ENCODE peak calls at places on chromosomes 3 and 15, in six cellular contexts. D is adrenal gland, A is lower leg skin, O is ovary, P is Peyer's patch, G is sigmoid colon. Q is an unnamed sample.

GRCh38 chr3:17258823-17259436 is 374.2 kb downstream of the PLCL2 start:
- DNase-seq in G (no peak), D (no peak), P (no peak), O (no peak), A (no peak), Q (peak)

GRCh38 chr15:76533060-76533955 is 196.7 kb downstream of the ISL2 start:
- DNase-seq in O (no peak), G (no peak), D (no peak), A (no peak), P (no peak), Q (no peak)

GRCh38 chr3:195106418-195106906 is 164.5 kb downstream of the XXYLT1 start:
- DNase-seq in A (peak), P (peak), D (peak), G (peak), O (peak), Q (peak)

GRCh38 chr3:55167586-55168317 is 239.9 kb upstream of the LRTM1 start:
- DNase-seq in G (no peak), A (no peak), O (no peak), D (no peak), P (no peak), Q (no peak)

GRCh38 chr15:34655198-34655770 is 71.8 kb upstream of the GOLGA8B start:
- DNase-seq in O (no peak), A (no peak), D (no peak), P (no peak), G (no peak), Q (no peak)

GRCh38 chr3:76930712-76931111 is 109.2 kb upstream of the ROBO2 start:
- DNase-seq in P (no peak), O (no peak), G (no peak), D (no peak), A (no peak), Q (no peak)

GRCh38 chr3:188673509-188674239 is 498.1 kb upstream of the TPRG1 start:
- DNase-seq in A (no peak), G (no peak), D (no peak), O (no peak), P (no peak), Q (peak)

GRCh38 chr3:146750196-146750595 is 145.1 kb upstream of the PLSCR5 start:
- DNase-seq in D (no peak), O (no peak), G (no peak), A (no peak), P (no peak), Q (no peak)

GRCh38 chr15:78024141-78024567 is 53.4 kb downstream of the TBC1D2B start:
- DNase-seq in A (peak), G (peak), P (no peak), O (peak), D (peak), Q (no peak)

GRCh38 chr3:48648188-48648850 is 13.1 kb upstream of the SLC26A6 start:
- DNase-seq in G (no peak), O (no peak), A (no peak), P (no peak), D (no peak), Q (no peak)

GRCh38 chr3:54358327-54358726 is 236.0 kb downstream of the CACNA2D3 start:
- DNase-seq in A (peak), O (peak), G (peak), D (no peak), P (no peak), Q (no peak)

GRCh38 chr15:26738996-26739395 is 33.9 kb downstream of the GABRB3 start:
- DNase-seq in A (no peak), D (no peak), O (no peak), G (no peak), P (no peak), Q (no peak)

GRCh38 chr3:45946875-45947274 is 3.6 kb downstream of the CXCR6 start:
- DNase-seq in P (no peak), D (no peak), A (no peak), G (no peak), O (no peak), Q (no peak)

GRCh38 chr15:78105541-78106241 is 13.3 kb downstream of the SH2D7 start:
- DNase-seq in O (no peak), D (no peak), G (peak), A (no peak), P (no peak), Q (no peak)

GRCh38 chr3:124459678-124460077 is 270.6 kb upstream of the UMPS start:
- DNase-seq in G (no peak), P (no peak), D (no peak), O (no peak), A (no peak), Q (no peak)

GRCh38 chr3:66153471-66153870 is 67.3 kb upstream of the SLC25A26 start:
- DNase-seq in O (no peak), A (no peak), P (no peak), D (no peak), G (no peak), Q (no peak)

GRCh38 chr15:29731865-29732264 is 90.4 kb downstream of the TJP1 start:
- DNase-seq in O (no peak), P (no peak), A (no peak), G (no peak), D (no peak), Q (no peak)

GRCh38 chr3:14363976-14364375 is 38.4 kb upstream of the SLC6A6 start:
- DNase-seq in P (no peak), O (no peak), D (no peak), G (no peak), A (no peak), Q (no peak)

GRCh38 chr3:106010829-106011228 is 142.0 kb upstream of the CBLB start:
- DNase-seq in A (no peak), O (no peak), D (no peak), P (no peak), G (no peak), Q (no peak)

GRCh38 chr3:104908761-104909160 is 457.9 kb upstream of the ALCAM start:
- DNase-seq in A (no peak), D (no peak), P (no peak), O (no peak), G (no peak), Q (no peak)

GRCh38 chr3:186220886-186221285 is 112.0 kb upstream of the ETV5 start:
- DNase-seq in G (no peak), D (peak), A (no peak), O (no peak), P (no peak), Q (no peak)

GRCh38 chr3:62252614-62253147 is 120.7 kb downstream of the FEZF2 start:
- DNase-seq in A (no peak), G (no peak), D (peak), P (no peak), O (no peak), Q (no peak)

GRCh38 chr15:96473556-96473955 is 143.1 kb downstream of the NR2F2 start:
- DNase-seq in P (no peak), D (no peak), O (no peak), G (no peak), A (no peak), Q (no peak)

GRCh38 chr15:31464216-31465082 is 137.8 kb downstream of the KLF13 start:
- DNase-seq in P (no peak), A (peak), D (peak), O (no peak), G (no peak), Q (no peak)

GRCh38 chr3:47475570-47476329 is at the start of gene SCAP:
- DNase-seq in A (peak), D (peak), O (peak), P (peak), G (peak), Q (peak)

GRCh38 chr3:134030382-134030753 is 643 bp upstream of the SLCO2A1 start:
- DNase-seq in D (no peak), P (no peak), G (peak), O (no peak), A (peak), Q (no peak)

GRCh38 chr3:23324745-23325144 is 121.6 kb downstream of the UBE2E2 start:
- DNase-seq in A (no peak), P (no peak), D (no peak), O (no peak), G (no peak), Q (no peak)

GRCh38 chr3:65914740-65915366 is 123.9 kb downstream of the MAGI1 start:
- DNase-seq in P (no peak), G (no peak), A (no peak), D (no peak), O (no peak), Q (no peak)

GRCh38 chr3:180320631-180321030 is 281.3 kb upstream of the TTC14 start:
- DNase-seq in D (no peak), P (no peak), O (no peak), A (no peak), G (no peak), Q (no peak)

GRCh38 chr3:62378329-62378789 is 5.0 kb upstream of the FEZF2 start:
- DNase-seq in D (no peak), P (no peak), A (no peak), O (no peak), G (no peak), Q (no peak)

GRCh38 chr15:33119263-33119662 is 75.3 kb downstream of the FMN1 start:
- DNase-seq in A (no peak), G (no peak), P (no peak), D (no peak), O (no peak), Q (no peak)

GRCh38 chr15:51731549-51732267 is 5.7 kb downstream of the LYSMD2 start:
- DNase-seq in A (no peak), P (no peak), G (no peak), D (no peak), O (no peak), Q (no peak)

GRCh38 chr3:176739169-176739568 is 458.1 kb downstream of the TBL1XR1 start:
- DNase-seq in P (no peak), D (no peak), A (no peak), O (no peak), G (no peak), Q (no peak)

GRCh38 chr3:9947025-9947995 is 4.9 kb downstream of the PRRT3 start:
- DNase-seq in O (peak), D (peak), A (peak), P (peak), G (peak), Q (no peak)

GRCh38 chr15:38254065-38254883 is 1.6 kb downstream of the SPRED1 start:
- DNase-seq in O (peak), A (no peak), G (peak), P (no peak), D (peak), Q (no peak)

GRCh38 chr3:33134026-33134625 is 20.3 kb downstream of the CRTAP start:
- DNase-seq in D (no peak), P (no peak), G (no peak), O (no peak), A (peak), Q (no peak)

GRCh38 chr3:172517859-172518466 is 5.3 kb downstream of the TNFSF10 start:
- DNase-seq in O (no peak), D (no peak), P (no peak), A (no peak), G (no peak), Q (no peak)

GRCh38 chr15:33581032-33581431 is 270.3 kb downstream of the RYR3 start:
- DNase-seq in O (peak), P (no peak), G (no peak), A (no peak), D (peak), Q (no peak)

GRCh38 chr15:48559270-48559669 is 86.2 kb downstream of the FBN1 start:
- DNase-seq in A (no peak), P (no peak), G (peak), O (peak), D (peak), Q (no peak)

GRCh38 chr15:67303490-67304363 is 49.1 kb downstream of the IQCH start:
- DNase-seq in P (no peak), G (no peak), A (no peak), O (no peak), D (no peak), Q (no peak)

GRCh38 chr15:68818671-68819450 is 1.8 kb downstream of the ANP32A start:
- DNase-seq in G (peak), P (peak), D (peak), A (peak), O (peak), Q (no peak)

GRCh38 chr15:68818088-68818670 is 2.5 kb downstream of the ANP32A start:
- DNase-seq in O (peak), D (peak), G (peak), P (peak), A (peak), Q (peak)

GRCh38 chr15:68816158-68816557 is 4.5 kb downstream of the ANP32A start:
- DNase-seq in D (no peak), G (no peak), P (no peak), A (no peak), O (no peak), Q (no peak)

GRCh38 chr15:68816795-68817303 is 3.8 kb downstream of the ANP32A start:
- DNase-seq in O (no peak), A (peak), G (no peak), D (no peak), P (no peak), Q (no peak)

GRCh38 chr15:68817304-68818087 is 3.2 kb downstream of the ANP32A start:
- DNase-seq in D (peak), O (peak), P (peak), A (peak), G (peak), Q (peak)
- TF ChIP-seq POLR2A in D (no peak), O (no peak), P (no peak), A (no peak), G (peak), Q (no peak)

GRCh38 chr3:136750209-136750921 is 1.8 kb downstream of the STAG1 start:
- DNase-seq in A (no peak), G (no peak), D (no peak), O (no peak), P (no peak), Q (no peak)
- TF ChIP-seq POLR2A in A (no peak), G (no peak), D (no peak), O (no peak), P (no peak), Q (no peak)

GRCh38 chr3:30605706-30606300 is 598 bp upstream of the TGFBR2 start:
- DNase-seq in A (no peak), P (no peak), D (no peak), G (no peak), O (no peak), Q (no peak)

GRCh38 chr3:30607032-30607833 is 832 bp downstream of the TGFBR2 start:
- DNase-seq in A (peak), O (peak), G (peak), D (peak), P (peak), Q (peak)

GRCh38 chr3:30605005-30605404 is 1.4 kb upstream of the TGFBR2 start:
- DNase-seq in G (no peak), D (no peak), A (no peak), P (no peak), O (no peak), Q (no peak)

GRCh38 chr3:30604566-30604965 is 1.8 kb upstream of the TGFBR2 start:
- DNase-seq in D (no peak), A (no peak), O (no peak), P (no peak), G (no peak), Q (no peak)

GRCh38 chr3:30606301-30607031 is at the start of gene TGFBR2:
- DNase-seq in D (peak), A (peak), O (peak), P (peak), G (peak), Q (peak)
- TF ChIP-seq POLR2A in D (peak), A (peak), O (peak), P (peak), G (peak), Q (peak)

DNA sequence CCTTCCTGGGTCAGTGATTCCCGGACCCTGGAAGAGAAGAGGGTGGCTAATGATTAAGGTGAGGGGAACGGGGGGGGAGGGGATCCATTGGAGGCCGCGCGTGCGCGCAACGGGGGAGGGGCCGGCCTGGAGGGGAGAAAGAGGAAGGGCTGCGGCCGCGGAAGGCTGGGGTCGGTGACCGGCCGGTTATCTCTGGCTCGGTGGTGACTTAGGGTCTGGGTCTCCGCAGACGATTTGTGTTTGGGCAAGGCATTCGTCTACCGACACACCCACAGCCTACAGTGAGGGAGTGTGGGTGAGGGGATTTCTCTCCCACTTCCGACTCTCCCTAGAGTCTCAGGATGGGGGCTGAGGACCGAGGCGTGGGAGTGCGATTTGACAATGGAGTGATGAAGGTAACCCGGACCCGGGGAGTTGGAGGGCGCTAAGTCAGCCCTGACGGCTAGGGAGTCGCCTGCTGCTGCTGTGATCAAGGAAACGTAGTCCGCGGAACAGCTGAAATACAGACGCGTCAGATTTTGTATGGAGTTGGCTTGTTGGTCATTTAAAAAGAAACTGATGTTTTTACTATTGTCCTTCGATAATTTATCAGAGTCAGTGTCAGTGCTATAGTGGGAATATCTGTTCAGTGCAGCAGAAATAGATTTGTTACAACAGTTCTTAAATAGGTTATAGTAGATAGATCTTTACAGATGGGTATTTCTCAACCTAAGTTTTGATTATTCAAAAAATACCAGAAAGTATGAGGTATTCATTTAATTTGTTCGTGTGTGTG is 735 bp downstream of the RNF111 start:
- DNase-seq in A (peak), D (peak), O (peak), G (peak), P (peak), Q (peak)
- TF ChIP-seq POLR2A in A (no peak), D (no peak), O (no peak), G (no peak), P (no peak), Q (no peak)

DNA sequence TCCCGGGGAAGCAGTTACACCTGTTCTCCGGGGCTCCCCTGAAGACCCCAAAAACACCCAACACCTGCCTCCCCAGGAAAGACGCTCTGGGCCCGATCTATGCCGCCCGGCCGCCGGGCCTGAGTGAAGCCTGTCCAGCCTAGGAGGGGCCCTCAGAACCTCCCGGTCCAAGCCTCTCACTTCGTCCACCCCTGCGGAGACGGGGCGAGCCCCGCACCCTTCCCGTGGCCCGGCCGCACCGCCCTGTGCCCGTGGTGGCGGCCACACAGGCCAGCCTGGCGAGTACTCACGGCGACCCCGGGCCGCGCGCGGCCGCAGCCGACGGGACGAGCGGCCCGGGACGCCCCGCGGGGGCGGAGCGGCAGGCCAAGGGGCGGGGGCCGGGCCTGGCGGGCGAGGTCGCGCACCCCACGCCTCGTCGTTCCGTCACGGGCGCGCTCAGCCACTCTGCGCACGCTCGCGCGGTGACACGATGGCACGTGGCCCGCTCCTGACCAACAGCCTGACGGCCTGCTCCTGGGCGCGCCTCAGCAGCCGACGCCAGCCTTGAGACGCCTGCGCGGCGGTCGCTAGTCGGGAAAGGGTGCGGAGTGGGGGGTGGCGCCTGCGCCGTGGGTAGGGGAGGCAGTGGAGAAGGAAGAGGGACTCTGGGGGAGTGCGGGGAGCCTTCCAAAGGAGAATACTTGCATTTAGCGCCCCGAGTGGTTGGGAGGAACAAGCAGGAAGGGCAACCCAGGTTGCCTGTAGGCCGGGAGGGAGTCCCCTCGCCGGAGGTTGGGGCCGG is at the start of gene PARP6:
- DNase-seq in P (peak), A (peak), G (peak), D (peak), O (peak), Q (peak)
- TF ChIP-seq POLR2A in P (peak), A (no peak), G (peak), D (peak), O (no peak), Q (peak)

DNA sequence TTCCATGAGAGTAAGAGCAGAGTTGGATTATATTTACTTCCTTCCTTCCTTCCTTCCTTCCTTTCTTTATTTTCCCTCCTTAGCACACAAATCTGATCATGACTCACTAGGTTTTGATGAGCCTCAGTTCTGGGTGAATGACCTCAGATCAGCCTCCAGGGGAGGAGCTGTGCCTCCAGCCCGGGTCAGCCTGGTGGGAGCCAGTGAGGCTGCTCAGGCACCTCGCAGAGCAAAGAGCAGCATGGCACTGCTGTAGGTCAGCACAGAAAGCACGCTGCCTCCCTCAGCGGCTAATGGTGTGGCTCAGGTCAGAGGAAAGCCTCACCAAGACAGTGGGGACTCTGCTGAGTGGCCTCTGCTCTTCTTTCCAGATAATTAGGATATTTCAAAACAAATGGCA is 108.5 kb downstream of the SYNPR start:
- DNase-seq in P (no peak), O (no peak), A (no peak), G (no peak), D (no peak), Q (no peak)
- TF ChIP-seq POLR2A in P (no peak), O (no peak), A (no peak), G (no peak), D (no peak), Q (no peak)